ENCODE peak calls at places on chromosome 16, in seven cellular contexts. Z, S, C, L, D, G and F are unnamed samples.

GRCh38 chr16:61892531-61892930 is 143.7 kb downstream of the CDH8 start:
- DNase-seq in Z (no peak), C (no peak), D (no peak), G (no peak), S (no peak), L (no peak), F (no peak)

GRCh38 chr16:81469710-81470481 is 25.3 kb downstream of the CMIP start:
- DNase-seq in C (no peak), D (no peak), L (peak), S (no peak), G (no peak), Z (peak), F (no peak)

GRCh38 chr16:25817295-25817694 is 125.5 kb downstream of the HS3ST4 start:
- DNase-seq in L (no peak), C (no peak), S (no peak), Z (no peak), G (no peak), D (no peak), F (no peak)

GRCh38 chr16:14489460-14489859 is 140.6 kb downstream of the PARN start:
- DNase-seq in D (no peak), S (no peak), C (no peak), Z (no peak), G (peak), L (no peak), F (no peak)

GRCh38 chr16:55933038-55933437 is 57.9 kb upstream of the CES5A start:
- DNase-seq in L (no peak), D (no peak), Z (no peak), G (no peak), S (no peak), C (no peak), F (no peak)

GRCh38 chr16:53893731-53894435 is 189.9 kb downstream of the FTO start:
- DNase-seq in Z (no peak), D (peak), L (no peak), G (peak), S (peak), C (peak), F (no peak)

GRCh38 chr16:56047307-56048234 is 143.7 kb upstream of the GNAO1 start:
- DNase-seq in S (no peak), C (no peak), L (no peak), Z (no peak), G (no peak), D (no peak), F (no peak)

GRCh38 chr16:57628008-57628781 is at the start of gene ADGRG1:
- DNase-seq in L (peak), D (peak), Z (no peak), C (peak), S (peak), G (peak), F (peak)

GRCh38 chr16:19367335-19367734 is 50.3 kb upstream of the TMC5 start:
- DNase-seq in S (no peak), C (no peak), G (no peak), D (no peak), L (no peak), Z (no peak), F (no peak)

GRCh38 chr16:30764086-30764485 is 2.0 kb downstream of the RNF40 start:
- DNase-seq in C (no peak), S (no peak), L (no peak), G (no peak), Z (no peak), D (no peak), F (no peak)

GRCh38 chr16:72134507-72134906 is 37.4 kb downstream of the PMFBP1 start:
- DNase-seq in C (no peak), Z (no peak), S (no peak), L (no peak), D (no peak), G (no peak), F (no peak)

GRCh38 chr16:17101646-17102045 is 369.1 kb downstream of the XYLT1 start:
- DNase-seq in L (no peak), D (no peak), C (no peak), S (peak), G (peak), Z (no peak), F (no peak)

GRCh38 chr16:82621796-82622195 is 5.0 kb upstream of the CDH13 start:
- DNase-seq in S (no peak), C (no peak), L (no peak), G (no peak), Z (no peak), D (no peak), F (no peak)

GRCh38 chr16:72107371-72107770 is 13.7 kb downstream of the DHX38 start:
- DNase-seq in G (no peak), C (no peak), Z (no peak), D (no peak), L (no peak), S (no peak), F (no peak)

GRCh38 chr16:89001117-89002027 is 24.4 kb upstream of the CBFA2T3 start:
- DNase-seq in S (no peak), Z (no peak), L (no peak), G (no peak), D (no peak), C (no peak), F (no peak)

GRCh38 chr16:29009050-29009837 is 24.4 kb downstream of the LAT start:
- DNase-seq in D (no peak), G (no peak), Z (no peak), S (no peak), L (no peak), C (no peak), F (no peak)

GRCh38 chr16:47142469-47143328 is 1.0 kb downstream of the NETO2 start:
- DNase-seq in Z (no peak), S (peak), G (peak), D (no peak), C (no peak), L (peak), F (no peak)

GRCh38 chr16:69294051-69294450 is 17.1 kb upstream of the VPS4A start:
- DNase-seq in C (no peak), Z (no peak), L (no peak), G (peak), D (peak), S (no peak), F (no peak)

GRCh38 chr16:2019500-2019899 is at the start of gene NPW:
- DNase-seq in L (no peak), Z (no peak), D (no peak), C (no peak), G (no peak), S (no peak), F (no peak)

GRCh38 chr16:57773680-57774295 is 28.5 kb downstream of the KIFC3 start:
- DNase-seq in Z (no peak), G (peak), L (peak), S (peak), D (no peak), C (no peak), F (no peak)

GRCh38 chr16:72819345-72819744 is 228.6 kb downstream of the ZFHX3 start:
- DNase-seq in G (peak), Z (no peak), C (no peak), S (peak), L (no peak), D (no peak), F (no peak)

GRCh38 chr16:2983706-2984136 is 3.5 kb upstream of the PKMYT1 start:
- DNase-seq in L (peak), S (peak), G (peak), C (peak), D (peak), Z (no peak), F (no peak)

GRCh38 chr16:72560617-72561016 is 388.7 kb upstream of the PMFBP1 start:
- DNase-seq in G (no peak), L (no peak), Z (no peak), D (no peak), C (no peak), S (no peak), F (no peak)

GRCh38 chr16:88754912-88755744 is 29.9 kb downstream of the PIEZO1 start:
- DNase-seq in C (peak), S (peak), Z (no peak), L (no peak), G (peak), D (no peak), F (no peak)

GRCh38 chr16:19127205-19127604 is 13.4 kb downstream of the ITPRIPL2 start:
- DNase-seq in S (no peak), C (no peak), G (no peak), L (no peak), Z (no peak), D (no peak), F (no peak)

GRCh38 chr16:80014241-80014939 is 413.9 kb upstream of the MAF start:
- DNase-seq in D (no peak), C (no peak), G (no peak), L (no peak), Z (no peak), S (peak), F (no peak)

GRCh38 chr16:88705746-88706287 is 391 bp downstream of the RNF166 start:
- DNase-seq in D (no peak), C (no peak), L (no peak), Z (no peak), G (no peak), S (no peak), F (no peak)

GRCh38 chr16:74309789-74310781 is 13.5 kb downstream of the PSMD7 start:
- DNase-seq in Z (no peak), C (peak), G (peak), L (no peak), S (peak), D (no peak), F (no peak)

GRCh38 chr16:74936902-74937560 is 47.9 kb downstream of the WDR59 start:
- DNase-seq in G (peak), D (no peak), L (no peak), S (peak), Z (no peak), C (peak), F (no peak)

GRCh38 chr16:782263-782662 is 5.9 kb downstream of the RPUSD1 start:
- DNase-seq in C (no peak), G (no peak), S (no peak), Z (no peak), D (no peak), L (no peak), F (no peak)

GRCh38 chr16:12539185-12539929 is 264.3 kb downstream of the CPPED1 start:
- DNase-seq in G (peak), S (peak), Z (no peak), D (no peak), L (no peak), C (no peak), F (no peak)

GRCh38 chr16:84513111-84514065 is 8.9 kb upstream of the MEAK7 start:
- DNase-seq in L (no peak), Z (no peak), C (peak), S (peak), G (peak), D (no peak), F (no peak)

GRCh38 chr16:68417711-68418301 is 30.5 kb downstream of the SMPD3 start:
- DNase-seq in D (peak), L (peak), S (peak), C (no peak), G (no peak), Z (peak), F (no peak)

GRCh38 chr16:48862087-48862532 is 252.1 kb upstream of the N4BP1 start:
- DNase-seq in L (no peak), G (peak), C (peak), S (peak), D (no peak), Z (no peak), F (no peak)

GRCh38 chr16:57999366-57999970 is 1.0 kb downstream of the ZNF319 start:
- DNase-seq in D (no peak), S (peak), L (no peak), C (no peak), Z (no peak), G (peak), F (no peak)

GRCh38 chr16:85567101-85567866 is 45.8 kb upstream of the GSE1 start:
- DNase-seq in C (no peak), S (no peak), D (no peak), L (no peak), G (no peak), Z (no peak), F (no peak)

GRCh38 chr16:85566502-85567100 is 46.5 kb upstream of the GSE1 start:
- DNase-seq in S (no peak), L (no peak), C (no peak), G (no peak), D (no peak), Z (no peak), F (no peak)

GRCh38 chr16:85564277-85565051 is 48.7 kb upstream of the GSE1 start:
- DNase-seq in D (peak), C (no peak), L (no peak), Z (no peak), S (no peak), G (no peak), F (no peak)

GRCh38 chr16:85565340-85565739 is 47.8 kb upstream of the GSE1 start:
- DNase-seq in L (no peak), Z (no peak), S (no peak), G (no peak), D (no peak), C (no peak), F (no peak)

GRCh38 chr16:85565796-85566501 is 47.2 kb upstream of the GSE1 start:
- DNase-seq in D (no peak), C (no peak), Z (no peak), G (no peak), L (no peak), S (no peak), F (no peak)
- H3K27ac ChIP-seq in D (peak), C (no peak), Z (no peak), G (no peak), L (no peak), S (no peak), F (no peak)

GRCh38 chr16:70432304-70432799 is 6.5 kb downstream of the ST3GAL2 start:
- DNase-seq in G (no peak), C (no peak), Z (no peak), D (no peak), S (no peak), L (no peak), F (no peak)
- H3K27ac ChIP-seq in G (no peak), C (no peak), Z (no peak), D (peak), S (no peak), L (peak), F (no peak)

DNA sequence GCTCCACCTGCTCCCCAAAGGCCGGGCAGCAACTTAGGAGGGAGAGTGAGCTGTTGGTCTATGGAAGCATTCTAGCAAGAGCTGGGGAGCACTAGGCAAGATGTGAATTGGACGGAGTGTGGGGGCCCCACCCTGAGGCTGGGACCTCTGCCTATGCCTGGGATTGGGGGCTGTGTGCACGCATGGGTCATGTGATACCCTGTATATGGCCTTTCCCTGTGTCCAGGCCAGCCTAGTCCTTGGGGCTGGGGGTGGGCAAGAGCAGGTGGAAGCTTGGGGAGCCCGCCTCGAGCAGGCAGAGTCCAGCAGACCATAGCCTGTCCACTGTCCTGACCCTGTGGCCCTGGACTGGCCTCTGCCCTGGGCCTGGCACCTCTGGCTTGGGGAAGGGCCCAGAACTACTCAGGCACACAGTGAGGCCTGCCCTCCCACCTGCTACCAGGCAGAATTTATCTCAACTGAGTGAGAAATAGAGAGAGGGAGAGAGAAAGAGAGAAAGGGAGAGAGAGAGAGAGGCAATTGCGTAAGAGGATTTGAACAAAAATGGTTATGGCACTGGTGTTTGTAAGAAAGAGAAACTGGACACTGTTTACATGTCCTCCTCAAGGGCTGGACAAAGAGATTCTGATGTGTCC is 19.1 kb downstream of the PDP2 start:
- DNase-seq in Z (no peak), C (no peak), D (no peak), S (peak), L (no peak), G (peak), F (no peak)
- H3K27ac ChIP-seq in Z (no peak), C (peak), D (peak), S (peak), L (peak), G (peak), F (no peak)

GRCh38 chr16:4090476-4090875 is 25.8 kb downstream of the ADCY9 start:
- DNase-seq in G (no peak), D (no peak), C (no peak), L (no peak), S (no peak), Z (no peak), F (no peak)

GRCh38 chr16:4094138-4094773 is 22.0 kb downstream of the ADCY9 start:
- DNase-seq in G (no peak), C (no peak), S (no peak), L (no peak), D (no peak), Z (no peak), F (no peak)

GRCh38 chr16:4091638-4092037 is 24.6 kb downstream of the ADCY9 start:
- DNase-seq in L (no peak), G (no peak), D (no peak), C (no peak), Z (no peak), S (no peak), F (no peak)

GRCh38 chr16:4093495-4094137 is 22.6 kb downstream of the ADCY9 start:
- DNase-seq in S (no peak), L (no peak), C (no peak), Z (no peak), G (peak), D (no peak), F (no peak)

GRCh38 chr16:4092547-4093265 is 23.5 kb downstream of the ADCY9 start:
- DNase-seq in C (no peak), Z (no peak), D (no peak), S (no peak), G (no peak), L (no peak), F (no peak)
- H3K27ac ChIP-seq in C (no peak), Z (no peak), D (no peak), S (no peak), G (no peak), L (no peak), F (no peak)

GRCh38 chr16:51155199-51155607 is 4.1 kb upstream of the SALL1 start:
- DNase-seq in L (no peak), D (no peak), S (peak), Z (no peak), C (no peak), G (no peak), F (no peak)
- H3K27ac ChIP-seq in L (peak), D (no peak), S (no peak), Z (no peak), C (peak), G (peak), F (peak)